ENCODE peak calls at places on chromosomes 12 and 14, in eight cellular contexts. D is right atrium auricular region, I is foreskin fibroblast, S is lower lobe of right lung, Q is PC-9, P is psoas muscle, C is dorsolateral prefrontal cortex, V is fibroblast of the aortic adventitia. U is an unnamed sample.

GRCh38 chr14:49581961-49582210 is 4.3 kb downstream of the RPS29 start:
- DNase-seq in D (no peak), I (no peak), S (no peak), Q (no peak), P (no peak), C (no peak), V (no peak), U (no peak)

GRCh38 chr14:105126126-105126969 is 42.2 kb downstream of the JAG2 start:
- DNase-seq in D (no peak), I (no peak), S (no peak), Q (no peak), P (no peak), C (no peak), V (no peak), U (no peak)

GRCh38 chr14:55386037-55386798 is 25.4 kb downstream of the ATG14 start:
- DNase-seq in D (no peak), I (no peak), S (no peak), Q (no peak), P (no peak), C (no peak), V (no peak), U (no peak)

GRCh38 chr12:62827855-62828254 is 107.1 kb downstream of the PPM1H start:
- DNase-seq in D (no peak), I (no peak), S (no peak), Q (no peak), P (no peak), C (no peak), V (no peak), U (no peak)

GRCh38 chr14:36217027-36217426 is 40.5 kb upstream of the PTCSC3 start:
- DNase-seq in D (no peak), I (no peak), S (no peak), Q (no peak), P (no peak), C (no peak), V (no peak), U (no peak)

GRCh38 chr12:116213014-116213413 is 64.5 kb downstream of the MED13L start:
- DNase-seq in D (no peak), I (no peak), S (no peak), Q (no peak), P (no peak), C (no peak), V (no peak), U (no peak)

GRCh38 chr12:127773520-127773919 is 493.4 kb upstream of the TMEM132C start:
- DNase-seq in D (no peak), I (no peak), S (no peak), Q (no peak), P (no peak), C (no peak), V (no peak), U (no peak)

GRCh38 chr12:20602671-20603402 is 92.3 kb upstream of the SLCO1C1 start:
- DNase-seq in D (no peak), I (peak), S (no peak), Q (no peak), P (no peak), C (no peak), V (peak), U (no peak)

GRCh38 chr12:57323402-57323801 is 72.4 kb upstream of the STAC3 start:
- DNase-seq in D (no peak), I (peak), S (no peak), Q (no peak), P (no peak), C (no peak), V (no peak), U (no peak)

GRCh38 chr14:99899578-99900178 is 106.5 kb downstream of the EML1 start:
- DNase-seq in D (no peak), I (peak), S (no peak), Q (no peak), P (no peak), C (no peak), V (peak), U (no peak)

GRCh38 chr14:101227611-101228594 is 324.4 kb upstream of the RTL1 start:
- DNase-seq in D (peak), I (no peak), S (no peak), Q (no peak), P (no peak), C (no peak), V (no peak), U (no peak)

GRCh38 chr14:102993523-102993922 is 63.8 kb downstream of the CDC42BPB start:
- DNase-seq in D (no peak), I (peak), S (no peak), Q (peak), P (no peak), C (no peak), V (peak), U (no peak)

GRCh38 chr12:69469854-69470188 is 367 bp upstream of the FRS2 start:
- DNase-seq in D (no peak), I (no peak), S (no peak), Q (no peak), P (no peak), C (no peak), V (no peak), U (no peak)

GRCh38 chr12:106081606-106082005 is 57.1 kb downstream of the NUAK1 start:
- DNase-seq in D (peak), I (peak), S (no peak), Q (no peak), P (no peak), C (no peak), V (peak), U (no peak)

GRCh38 chr12:111598637-111599458 is at the start of gene ATXN2:
- DNase-seq in D (no peak), I (peak), S (peak), Q (no peak), P (peak), C (peak), V (peak), U (no peak)

GRCh38 chr14:61167642-61168041 is 113.5 kb downstream of the TMEM30B start:
- DNase-seq in D (no peak), I (no peak), S (no peak), Q (no peak), P (no peak), C (no peak), V (no peak), U (no peak)

GRCh38 chr14:103861413-103862392 is 14.3 kb upstream of the PPP1R13B start:
- DNase-seq in D (no peak), I (peak), S (peak), Q (no peak), P (no peak), C (no peak), V (no peak), U (no peak)

GRCh38 chr12:132556216-132556615 is 54.2 kb downstream of the LRCOL1 start:
- DNase-seq in D (no peak), I (no peak), S (no peak), Q (no peak), P (no peak), C (no peak), V (no peak), U (no peak)
- H3K4me3 ChIP-seq in D (no peak), I (no peak), S (no peak), Q (no peak), P (no peak), C (no peak), V (no peak), U (no peak)

GRCh38 chr12:93518725-93519124 is 51.4 kb downstream of the MRPL42 start:
- DNase-seq in D (no peak), I (peak), S (no peak), Q (no peak), P (no peak), C (no peak), V (peak), U (no peak)
- H3K4me3 ChIP-seq in D (no peak), I (no peak), S (no peak), Q (no peak), P (no peak), C (no peak), V (no peak), U (no peak)

GRCh38 chr12:16609140-16609539 is 3.2 kb upstream of the LMO3 start:
- DNase-seq in D (no peak), I (no peak), S (no peak), Q (no peak), P (no peak), C (no peak), V (no peak), U (no peak)
- H3K4me3 ChIP-seq in D (peak), I (peak), S (peak), Q (no peak), P (peak), C (peak), V (peak), U (no peak)

DNA sequence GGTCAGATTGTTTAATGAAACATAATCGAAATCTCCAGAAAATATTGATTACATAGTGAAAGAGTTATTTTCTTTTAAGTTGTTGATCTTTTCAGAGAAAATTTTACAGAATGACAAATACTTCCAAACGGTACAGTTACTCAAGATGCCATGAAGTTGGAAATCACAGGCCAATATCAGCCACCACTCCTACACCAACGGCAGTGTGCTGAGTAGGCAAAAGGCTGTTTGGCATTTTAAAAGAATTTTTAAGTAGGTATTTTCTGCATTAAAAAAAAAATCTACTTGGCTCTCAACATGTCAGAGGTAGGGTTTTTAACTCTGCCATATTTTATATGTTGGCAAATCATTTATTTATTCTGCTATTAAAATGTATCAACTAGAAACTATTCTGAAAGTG is 21.7 kb downstream of the SLC38A4 start:
- DNase-seq in D (no peak), I (no peak), S (no peak), Q (no peak), P (no peak), C (no peak), V (no peak), U (no peak)
- H3K4me3 ChIP-seq in D (no peak), I (no peak), S (no peak), Q (no peak), P (peak), C (no peak), V (no peak), U (no peak)

GRCh38 chr12:9113987-9114309 is 1.8 kb downstream of the A2M start:
- DNase-seq in D (no peak), I (no peak), S (no peak), Q (no peak), P (no peak), C (no peak), V (no peak), U (no peak)
- H3K4me3 ChIP-seq in D (peak), I (no peak), S (peak), Q (no peak), P (peak), C (peak), V (no peak), U (no peak)

GRCh38 chr12:2548095-2548494 is 246.7 kb upstream of the FKBP4 start:
- DNase-seq in D (no peak), I (peak), S (no peak), Q (no peak), P (no peak), C (no peak), V (no peak), U (no peak)
- H3K4me3 ChIP-seq in D (no peak), I (no peak), S (no peak), Q (no peak), P (no peak), C (no peak), V (no peak), U (no peak)

U was measured in HFF-Myc.